ENCODE peak calls at places on chromosomes 6 and 20, in eight cellular contexts. I, V, C, Q, F, E, P and L are unnamed samples.
A peak's percentile ranks its signal among the peaks of the same experiment; 100 is the strongest.

GRCh38 chr6:41247882-41248707 is 19.9 kb downstream of the TREML4 start:
- DNase-seq in V (no peak), E (no peak), C (no peak), P (no peak), Q (no peak), I (no peak), F (no peak), L (no peak)

GRCh38 chr20:1291191-1291741 is 25.2 kb downstream of the SNPH start:
- DNase-seq in P (peak; percentile 48), F (peak; percentile 18), C (no peak), I (peak; percentile 56), E (no peak), Q (no peak), V (no peak), L (no peak)

GRCh38 chr6:157066781-157067491 is 256.4 kb downstream of the TMEM242 start:
- DNase-seq in I (no peak), V (no peak), F (no peak), Q (no peak), P (no peak), C (no peak), E (no peak), L (no peak)

GRCh38 chr6:13355043-13355945 is 27.0 kb upstream of the TBC1D7 start:
- DNase-seq in P (peak; percentile 91), I (peak; percentile 97), C (no peak), E (no peak), Q (peak; percentile 96), F (peak; percentile 97), V (no peak), L (no peak)

GRCh38 chr6:105357147-105357546 is 45.7 kb downstream of the PREP start:
- DNase-seq in Q (no peak), C (no peak), V (no peak), E (no peak), P (no peak), I (no peak), F (no peak), L (no peak)

GRCh38 chr6:136677344-136677743 is 114.9 kb downstream of the MAP3K5 start:
- DNase-seq in I (no peak), P (peak; percentile 13), C (no peak), E (no peak), Q (no peak), F (no peak), V (no peak), L (no peak)

GRCh38 chr6:88490865-88491264 is 324.7 kb upstream of the CNR1 start:
- DNase-seq in V (no peak), Q (peak; percentile 26), I (peak; percentile 42), E (no peak), P (peak; percentile 90), C (no peak), F (peak; percentile 77), L (no peak)

GRCh38 chr6:41021832-41022231 is 17.2 kb downstream of the UNC5CL start:
- DNase-seq in Q (no peak), P (peak; percentile 40), E (peak; percentile 53), V (no peak), F (peak; percentile 59), I (peak; percentile 40), C (no peak), L (no peak)

GRCh38 chr6:157562997-157563396 is 182.0 kb downstream of the ZDHHC14 start:
- DNase-seq in I (no peak), Q (no peak), C (no peak), V (no peak), P (peak; percentile 1), E (no peak), F (no peak), L (no peak)

GRCh38 chr6:12137480-12137879 is 125.4 kb downstream of the HIVEP1 start:
- DNase-seq in I (peak; percentile 87), E (peak; percentile 64), C (no peak), Q (no peak), F (peak; percentile 81), V (no peak), P (peak; percentile 89), L (no peak)

GRCh38 chr20:51440589-51440988 is 101.9 kb downstream of the NFATC2 start:
- DNase-seq in F (no peak), Q (no peak), I (no peak), E (no peak), P (no peak), C (no peak), V (no peak), L (no peak)

GRCh38 chr20:8646026-8646425 is 422.9 kb upstream of the PLCB4 start:
- DNase-seq in F (peak; percentile 22), E (no peak), Q (no peak), C (no peak), I (peak; percentile 35), V (no peak), P (peak; percentile 75), L (no peak)

GRCh38 chr6:126880926-126881325 is 237.5 kb upstream of the RSPO3 start:
- DNase-seq in Q (no peak), E (no peak), P (peak; percentile 17), V (no peak), I (no peak), F (no peak), C (no peak), L (no peak)

GRCh38 chr6:150670311-150670710 is 70.6 kb downstream of the PLEKHG1 start:
- DNase-seq in E (no peak), F (no peak), V (no peak), C (no peak), P (no peak), Q (no peak), I (no peak), L (no peak)
- TF ChIP-seq CTCF in E (no peak), F (no peak), V (no peak), C (peak; percentile 17), P (no peak), Q (no peak), I (no peak), L (no peak)

GRCh38 chr20:49318091-49318429 is 40.2 kb upstream of the ZNFX1 start:
- DNase-seq in E (no peak), Q (no peak), C (no peak), P (no peak), F (no peak), I (no peak), V (no peak), L (no peak)

GRCh38 chr20:49323622-49324238 is 45.9 kb upstream of the ZNFX1 start:
- DNase-seq in F (peak; percentile 76), E (no peak), V (no peak), C (no peak), P (peak; percentile 72), I (peak; percentile 85), Q (peak; percentile 19), L (no peak)

GRCh38 chr20:49319204-49319809 is 41.5 kb upstream of the ZNFX1 start:
- DNase-seq in P (no peak), C (no peak), V (no peak), F (no peak), E (no peak), Q (no peak), I (no peak), L (no peak)

GRCh38 chr20:49318430-49319203 is 40.8 kb upstream of the ZNFX1 start:
- DNase-seq in E (no peak), F (no peak), Q (no peak), V (no peak), C (peak; percentile 21), P (no peak), I (no peak), L (peak; percentile 59)

DNA sequence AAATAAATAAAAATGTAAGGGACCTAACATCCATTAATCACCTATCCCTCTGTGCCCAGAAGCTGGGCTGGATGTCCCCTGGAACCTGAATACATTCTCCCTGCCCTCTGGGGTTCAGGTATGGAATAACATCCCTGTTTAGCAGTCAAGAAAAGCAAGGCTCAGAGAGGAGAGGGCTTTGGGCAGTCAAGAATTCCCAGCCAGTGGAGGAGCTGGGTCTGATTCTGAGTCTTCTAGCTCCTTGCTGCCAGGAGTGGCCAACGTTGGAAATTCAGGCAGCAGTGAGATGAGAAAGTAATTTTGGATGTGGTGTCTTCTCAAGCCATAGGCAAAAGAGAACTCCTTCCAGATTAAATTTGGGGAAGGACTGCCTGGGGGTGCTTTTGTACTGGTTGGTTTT is 42.6 kb upstream of the ZNFX1 start:
- DNase-seq in Q (no peak), C (no peak), P (peak; percentile 46), I (peak; percentile 74), F (peak; percentile 36), E (no peak), V (no peak), L (peak; percentile 25)
- TF ChIP-seq CTCF in Q (no peak), C (peak; percentile 36), P (peak; percentile 36), I (peak; percentile 61), F (peak; percentile 50), E (no peak), V (peak; percentile 38), L (peak; percentile 27)

GRCh38 chr20:5670137-5670536 is 80.1 kb upstream of the SHLD1 start:
- DNase-seq in C (no peak), V (no peak), F (no peak), E (no peak), Q (no peak), I (no peak), P (no peak), L (no peak)

GRCh38 chr20:5667703-5668528 is 82.3 kb upstream of the SHLD1 start:
- DNase-seq in P (no peak), F (no peak), E (no peak), I (no peak), C (no peak), Q (no peak), V (no peak), L (no peak)

GRCh38 chr20:5668529-5668868 is 81.7 kb upstream of the SHLD1 start:
- DNase-seq in E (no peak), V (no peak), P (no peak), F (no peak), I (no peak), C (no peak), Q (no peak), L (no peak)

GRCh38 chr20:5674176-5674660 is 76.0 kb upstream of the SHLD1 start:
- DNase-seq in I (no peak), C (no peak), V (no peak), P (peak; percentile 34), F (peak; percentile 3), E (no peak), Q (peak; percentile 38), L (no peak)

DNA sequence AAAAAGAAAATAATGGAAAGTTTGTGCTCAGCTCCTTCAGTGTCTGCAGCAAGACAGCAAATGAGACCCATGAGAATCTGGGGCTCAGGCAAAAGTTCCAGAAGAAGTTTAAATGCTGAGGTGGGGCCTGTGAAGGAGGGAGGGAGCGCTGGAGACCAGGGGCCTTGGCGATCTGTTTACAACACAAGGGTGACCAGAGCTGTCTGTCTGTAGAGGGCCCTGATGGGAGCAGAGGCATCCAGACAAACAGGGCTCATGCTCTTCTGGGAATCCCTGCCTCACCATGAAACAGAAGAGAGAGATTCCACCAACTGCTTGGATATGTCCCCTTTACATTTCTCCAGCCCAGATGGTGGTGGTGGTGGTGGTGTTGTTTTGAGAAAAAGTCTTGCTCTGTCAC is 79.3 kb upstream of the SHLD1 start:
- DNase-seq in Q (no peak), E (no peak), I (no peak), C (no peak), V (no peak), P (no peak), F (no peak), L (no peak)
- TF ChIP-seq CTCF in Q (no peak), E (no peak), I (no peak), C (no peak), V (no peak), P (no peak), F (no peak), L (no peak)

DNA sequence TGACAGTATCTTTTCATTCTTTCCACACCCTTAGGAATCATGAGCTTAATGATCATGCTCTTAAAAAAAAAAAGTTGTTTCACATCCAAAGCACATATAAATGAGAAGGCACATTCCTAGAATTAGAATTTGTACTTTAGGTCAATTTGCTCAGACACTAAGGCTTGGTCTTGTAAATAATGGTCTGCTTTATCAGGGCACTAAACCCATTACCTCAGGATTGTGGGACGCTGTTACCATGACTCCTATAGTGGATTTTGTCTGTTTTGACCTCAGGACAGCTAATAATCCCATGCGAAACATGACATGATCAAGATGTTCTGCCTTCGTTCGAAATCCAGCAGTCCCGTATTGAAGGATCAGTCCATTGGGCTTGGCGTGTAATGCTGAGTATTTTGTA is 2.5 kb downstream of the PGM3 start:
- DNase-seq in I (no peak), E (no peak), C (no peak), Q (no peak), V (no peak), P (no peak), F (no peak), L (no peak)
- TF ChIP-seq CTCF in I (no peak), E (no peak), C (no peak), Q (no peak), V (no peak), P (no peak), F (no peak), L (no peak)